ENCODE peak calls at places on chromosomes 1 and 21, in eight cellular contexts. One of them, this sample, is unnamed. For H3K4me1, the result is how much of the 10 kb centered on the place peaks cover.

GRCh38 chr1:63155437-63155836 is 166.9 kb upstream of the FOXD3 start:
- DNase-seq in small intestine: no peak
- DNase-seq in heart right ventricle: no peak
- DNase-seq in CD8-positive, alpha-beta memory T cell: no peak
- DNase-seq in endothelial cell of umbilical vein: no peak
- DNase-seq in breast epithelium: no peak
- DNase-seq in cardiac muscle cell: no peak
- DNase-seq in SJSA1: no peak
- DNase-seq in this sample: no peak

GRCh38 chr1:197312163-197312562 is 44.1 kb downstream of the CRB1 start:
- DNase-seq in cardiac muscle cell: no peak
- DNase-seq in CD8-positive, alpha-beta memory T cell: no peak
- DNase-seq in endothelial cell of umbilical vein: no peak
- DNase-seq in heart right ventricle: no peak
- DNase-seq in small intestine: no peak
- DNase-seq in SJSA1: no peak
- DNase-seq in breast epithelium: no peak
- DNase-seq in this sample: no peak

GRCh38 chr21:16587141-16587570 is 857.4 kb downstream of the USP25 start:
- DNase-seq in breast epithelium: no peak
- DNase-seq in endothelial cell of umbilical vein: peak
- DNase-seq in CD8-positive, alpha-beta memory T cell: no peak
- DNase-seq in SJSA1: no peak
- DNase-seq in small intestine: no peak
- DNase-seq in cardiac muscle cell: no peak
- DNase-seq in heart right ventricle: peak
- DNase-seq in this sample: no peak

GRCh38 chr1:20325844-20326323 is 35.2 kb downstream of the VWA5B1 start:
- DNase-seq in CD8-positive, alpha-beta memory T cell: no peak
- DNase-seq in SJSA1: no peak
- DNase-seq in breast epithelium: no peak
- DNase-seq in endothelial cell of umbilical vein: no peak
- DNase-seq in small intestine: peak
- DNase-seq in heart right ventricle: no peak
- DNase-seq in cardiac muscle cell: no peak
- DNase-seq in this sample: no peak

GRCh38 chr1:240169188-240169587 is 77.5 kb downstream of the FMN2 start:
- DNase-seq in heart right ventricle: no peak
- DNase-seq in cardiac muscle cell: no peak
- DNase-seq in breast epithelium: no peak
- DNase-seq in endothelial cell of umbilical vein: no peak
- DNase-seq in SJSA1: no peak
- DNase-seq in CD8-positive, alpha-beta memory T cell: no peak
- DNase-seq in small intestine: no peak
- DNase-seq in this sample: no peak

GRCh38 chr1:203069028-203069804 is 16.6 kb downstream of the MYOG start:
- DNase-seq in endothelial cell of umbilical vein: no peak
- DNase-seq in small intestine: no peak
- DNase-seq in breast epithelium: no peak
- DNase-seq in cardiac muscle cell: peak
- DNase-seq in SJSA1: no peak
- DNase-seq in heart right ventricle: no peak
- DNase-seq in CD8-positive, alpha-beta memory T cell: no peak
- DNase-seq in this sample: no peak

GRCh38 chr1:54272134-54272533 is 72.2 kb downstream of the MRPL37 start:
- DNase-seq in endothelial cell of umbilical vein: no peak
- DNase-seq in SJSA1: no peak
- DNase-seq in breast epithelium: no peak
- DNase-seq in cardiac muscle cell: no peak
- DNase-seq in small intestine: no peak
- DNase-seq in CD8-positive, alpha-beta memory T cell: no peak
- DNase-seq in heart right ventricle: no peak
- DNase-seq in this sample: no peak

GRCh38 chr1:184424945-184425344 is 38.1 kb downstream of the C1orf21 start:
- DNase-seq in CD8-positive, alpha-beta memory T cell: no peak
- DNase-seq in endothelial cell of umbilical vein: no peak
- DNase-seq in SJSA1: no peak
- DNase-seq in small intestine: no peak
- DNase-seq in breast epithelium: no peak
- DNase-seq in heart right ventricle: no peak
- DNase-seq in cardiac muscle cell: no peak
- DNase-seq in this sample: no peak

GRCh38 chr21:35478096-35479080 is 429.3 kb upstream of the RUNX1 start:
- DNase-seq in small intestine: no peak
- DNase-seq in breast epithelium: no peak
- DNase-seq in cardiac muscle cell: no peak
- DNase-seq in endothelial cell of umbilical vein: no peak
- DNase-seq in SJSA1: no peak
- DNase-seq in CD8-positive, alpha-beta memory T cell: no peak
- DNase-seq in heart right ventricle: no peak
- DNase-seq in this sample: no peak

GRCh38 chr21:45325206-45326168 is 37.8 kb upstream of the POFUT2 start:
- DNase-seq in CD8-positive, alpha-beta memory T cell: no peak
- DNase-seq in small intestine: no peak
- DNase-seq in SJSA1: no peak
- DNase-seq in cardiac muscle cell: no peak
- DNase-seq in breast epithelium: no peak
- DNase-seq in heart right ventricle: no peak
- DNase-seq in endothelial cell of umbilical vein: no peak
- DNase-seq in this sample: no peak

GRCh38 chr1:3923378-3924185 is 23.5 kb upstream of the C1orf174 start:
- DNase-seq in cardiac muscle cell: no peak
- DNase-seq in heart right ventricle: no peak
- DNase-seq in CD8-positive, alpha-beta memory T cell: no peak
- DNase-seq in small intestine: no peak
- DNase-seq in SJSA1: no peak
- DNase-seq in endothelial cell of umbilical vein: no peak
- DNase-seq in breast epithelium: no peak
- DNase-seq in this sample: no peak

GRCh38 chr1:23936481-23937176 is 23.0 kb upstream of the PNRC2 start:
- DNase-seq in heart right ventricle: no peak
- DNase-seq in small intestine: no peak
- DNase-seq in breast epithelium: no peak
- DNase-seq in endothelial cell of umbilical vein: no peak
- DNase-seq in cardiac muscle cell: peak
- DNase-seq in CD8-positive, alpha-beta memory T cell: no peak
- DNase-seq in SJSA1: no peak
- DNase-seq in this sample: no peak

GRCh38 chr1:205350626-205351235 is 6.0 kb downstream of the KLHDC8A start:
- DNase-seq in small intestine: no peak
- DNase-seq in endothelial cell of umbilical vein: no peak
- DNase-seq in heart right ventricle: no peak
- DNase-seq in cardiac muscle cell: no peak
- DNase-seq in CD8-positive, alpha-beta memory T cell: no peak
- DNase-seq in breast epithelium: no peak
- DNase-seq in SJSA1: no peak
- DNase-seq in this sample: no peak

GRCh38 chr1:61741682-61742619 is at the start of gene PATJ:
- DNase-seq in cardiac muscle cell: peak
- DNase-seq in CD8-positive, alpha-beta memory T cell: peak
- DNase-seq in SJSA1: peak
- DNase-seq in breast epithelium: peak
- DNase-seq in heart right ventricle: peak
- DNase-seq in small intestine: peak
- DNase-seq in endothelial cell of umbilical vein: peak
- DNase-seq in this sample: peak

GRCh38 chr1:214993419-214993818 is 89.1 kb upstream of the KCNK2 start:
- DNase-seq in endothelial cell of umbilical vein: no peak
- DNase-seq in heart right ventricle: no peak
- DNase-seq in cardiac muscle cell: no peak
- DNase-seq in SJSA1: no peak
- DNase-seq in CD8-positive, alpha-beta memory T cell: no peak
- DNase-seq in small intestine: no peak
- DNase-seq in breast epithelium: no peak
- DNase-seq in this sample: no peak

GRCh38 chr1:5491207-5491904 is 500.9 kb downstream of the NPHP4 start:
- DNase-seq in SJSA1: no peak
- DNase-seq in heart right ventricle: no peak
- DNase-seq in small intestine: no peak
- DNase-seq in cardiac muscle cell: no peak
- DNase-seq in endothelial cell of umbilical vein: no peak
- DNase-seq in breast epithelium: no peak
- DNase-seq in CD8-positive, alpha-beta memory T cell: no peak
- DNase-seq in this sample: no peak
- H3K4me1 ChIP-seq in SJSA1: under half
- H3K4me1 ChIP-seq in heart right ventricle: under half
- H3K4me1 ChIP-seq in small intestine: under half
- H3K4me1 ChIP-seq in cardiac muscle cell: under half
- H3K4me1 ChIP-seq in endothelial cell of umbilical vein: under half
- H3K4me1 ChIP-seq in breast epithelium: under half
- H3K4me1 ChIP-seq in CD8-positive, alpha-beta memory T cell: under half
- H3K4me1 ChIP-seq in this sample: under half

GRCh38 chr1:150549496-150550221 is 451 bp downstream of the ADAMTSL4 start:
- DNase-seq in CD8-positive, alpha-beta memory T cell: no peak
- DNase-seq in SJSA1: no peak
- DNase-seq in small intestine: no peak
- DNase-seq in heart right ventricle: no peak
- DNase-seq in breast epithelium: peak
- DNase-seq in endothelial cell of umbilical vein: no peak
- DNase-seq in cardiac muscle cell: peak
- DNase-seq in this sample: no peak
- H3K4me3 ChIP-seq in CD8-positive, alpha-beta memory T cell: peak
- H3K4me3 ChIP-seq in SJSA1: peak
- H3K4me3 ChIP-seq in small intestine: peak
- H3K4me3 ChIP-seq in heart right ventricle: peak
- H3K4me3 ChIP-seq in breast epithelium: peak
- H3K4me3 ChIP-seq in endothelial cell of umbilical vein: peak
- H3K4me3 ChIP-seq in cardiac muscle cell: peak
- H3K4me3 ChIP-seq in this sample: peak

GRCh38 chr1:181094813-181095212 is 6.3 kb downstream of the IER5 start:
- DNase-seq in cardiac muscle cell: peak
- DNase-seq in heart right ventricle: no peak
- DNase-seq in CD8-positive, alpha-beta memory T cell: no peak
- DNase-seq in endothelial cell of umbilical vein: no peak
- DNase-seq in breast epithelium: no peak
- DNase-seq in SJSA1: peak
- DNase-seq in small intestine: no peak
- DNase-seq in this sample: no peak
- H3K27ac ChIP-seq in cardiac muscle cell: peak
- H3K27ac ChIP-seq in heart right ventricle: peak
- H3K27ac ChIP-seq in CD8-positive, alpha-beta memory T cell: no peak
- H3K27ac ChIP-seq in endothelial cell of umbilical vein: no peak
- H3K27ac ChIP-seq in breast epithelium: peak
- H3K27ac ChIP-seq in SJSA1: peak
- H3K27ac ChIP-seq in small intestine: no peak
- H3K27ac ChIP-seq in this sample: no peak

DNA sequence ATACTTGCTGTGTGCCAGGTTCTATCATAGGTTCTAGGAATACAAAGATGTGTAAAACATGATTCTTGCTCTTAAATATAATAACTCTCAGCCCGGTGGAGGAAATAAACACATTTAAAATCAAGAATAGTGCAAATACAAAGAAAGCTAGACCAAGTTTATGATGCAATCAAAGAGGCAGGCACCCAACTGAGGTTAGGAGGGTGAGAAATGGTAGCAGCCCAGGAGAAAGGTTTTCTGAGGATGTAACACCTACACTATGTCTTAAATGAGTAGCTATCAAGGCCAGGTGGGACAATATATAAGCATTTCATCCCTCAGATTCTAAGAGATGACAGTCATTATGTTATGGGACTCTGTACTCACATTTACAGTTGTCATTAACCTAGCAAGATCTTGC is 9.7 kb upstream of the PIGC start:
- DNase-seq in cardiac muscle cell: no peak
- DNase-seq in endothelial cell of umbilical vein: no peak
- DNase-seq in small intestine: no peak
- DNase-seq in heart right ventricle: no peak
- DNase-seq in SJSA1: no peak
- DNase-seq in breast epithelium: no peak
- DNase-seq in CD8-positive, alpha-beta memory T cell: no peak
- DNase-seq in this sample: no peak
- H3K4me1 ChIP-seq in cardiac muscle cell: under half
- H3K4me1 ChIP-seq in endothelial cell of umbilical vein: under half
- H3K4me1 ChIP-seq in small intestine: under half
- H3K4me1 ChIP-seq in heart right ventricle: under half
- H3K4me1 ChIP-seq in SJSA1: under half
- H3K4me1 ChIP-seq in breast epithelium: under half
- H3K4me1 ChIP-seq in CD8-positive, alpha-beta memory T cell: under half
- H3K4me1 ChIP-seq in this sample: under half

DNA sequence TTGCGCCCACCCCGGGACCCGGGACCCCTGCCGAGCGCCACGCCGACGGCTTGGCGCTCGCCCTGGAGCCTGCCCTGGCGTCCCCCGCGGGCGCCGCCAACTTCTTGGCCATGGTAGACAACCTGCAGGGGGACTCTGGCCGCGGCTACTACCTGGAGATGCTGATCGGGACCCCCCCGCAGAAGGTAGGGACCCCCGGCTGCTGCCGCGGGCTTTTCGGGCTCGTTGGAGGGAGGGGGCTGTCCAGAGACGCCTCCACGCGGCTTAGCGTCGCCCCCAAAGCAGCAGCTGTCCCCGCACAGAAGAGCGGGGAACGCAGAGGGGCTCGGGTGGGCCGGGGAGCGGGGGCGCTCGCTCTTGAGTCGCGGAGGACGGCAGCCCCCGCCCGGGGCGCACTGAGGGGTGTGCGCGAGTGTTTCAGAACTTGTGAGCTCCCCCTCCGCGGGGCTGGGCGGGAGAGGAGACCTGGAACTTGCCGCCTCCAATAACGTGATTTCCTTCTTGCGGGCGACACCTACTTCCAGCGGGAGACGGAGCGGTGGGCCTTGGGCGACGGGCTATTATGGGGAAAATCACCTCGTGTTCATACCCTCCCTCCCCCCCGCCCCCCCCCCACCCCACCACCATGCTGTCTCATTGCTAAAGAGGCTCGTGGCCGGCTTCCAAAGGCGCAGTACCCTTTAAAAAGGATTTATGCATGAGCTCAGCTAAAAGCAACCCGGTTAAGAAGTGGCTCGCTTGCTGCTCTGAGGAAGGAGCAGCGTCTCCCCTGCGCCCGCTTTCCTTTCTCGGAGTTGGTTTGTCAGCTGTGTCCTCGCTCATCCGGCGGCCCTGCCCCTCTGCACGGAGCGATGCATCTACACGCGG is 664 bp downstream of the BACE2 start:
- DNase-seq in endothelial cell of umbilical vein: peak
- DNase-seq in CD8-positive, alpha-beta memory T cell: no peak
- DNase-seq in heart right ventricle: peak
- DNase-seq in breast epithelium: peak
- DNase-seq in SJSA1: no peak
- DNase-seq in small intestine: peak
- DNase-seq in cardiac muscle cell: peak
- DNase-seq in this sample: no peak
- H3K4me3 ChIP-seq in endothelial cell of umbilical vein: peak
- H3K4me3 ChIP-seq in CD8-positive, alpha-beta memory T cell: no peak
- H3K4me3 ChIP-seq in heart right ventricle: peak
- H3K4me3 ChIP-seq in breast epithelium: peak
- H3K4me3 ChIP-seq in SJSA1: peak
- H3K4me3 ChIP-seq in small intestine: peak
- H3K4me3 ChIP-seq in cardiac muscle cell: peak
- H3K4me3 ChIP-seq in this sample: no peak